ENCODE peak calls at places on chromosomes 16 and 17, in five cellular contexts. One of them, this sample, is unnamed.
A peak's percentile ranks its signal among the peaks of the same experiment; 100 is the strongest.

GRCh38 chr16:70704586-70704985 is 18.7 kb upstream of the MTSS2 start:
- DNase-seq in GM06990: no peak
- DNase-seq in pancreas: no peak
- DNase-seq in psoas muscle: no peak
- DNase-seq in PC-3: no peak
- DNase-seq in this sample: no peak

GRCh38 chr17:2892305-2892971 is 96.2 kb downstream of the RAP1GAP2 start:
- DNase-seq in psoas muscle: no peak
- DNase-seq in GM06990: no peak
- DNase-seq in PC-3: peak; percentile 92
- DNase-seq in pancreas: no peak
- DNase-seq in this sample: peak; percentile 55

GRCh38 chr16:82776466-82777146 is 149.8 kb downstream of the CDH13 start:
- DNase-seq in psoas muscle: no peak
- DNase-seq in PC-3: no peak
- DNase-seq in GM06990: no peak
- DNase-seq in pancreas: no peak
- DNase-seq in this sample: no peak

GRCh38 chr16:71296584-71297133 is 7.5 kb upstream of the CMTR2 start:
- DNase-seq in pancreas: no peak
- DNase-seq in psoas muscle: no peak
- DNase-seq in PC-3: no peak
- DNase-seq in GM06990: no peak
- DNase-seq in this sample: no peak

GRCh38 chr16:76791151-76791550 is 399.8 kb upstream of the MON1B start:
- DNase-seq in psoas muscle: no peak
- DNase-seq in GM06990: no peak
- DNase-seq in PC-3: no peak
- DNase-seq in pancreas: no peak
- DNase-seq in this sample: no peak

GRCh38 chr16:2142942-2143868 is 5.2 kb upstream of the RAB26 start:
- DNase-seq in pancreas: no peak
- DNase-seq in GM06990: no peak
- DNase-seq in psoas muscle: no peak
- DNase-seq in PC-3: no peak
- DNase-seq in this sample: no peak

GRCh38 chr17:48102700-48103378 is 1.6 kb upstream of the CBX1 start:
- DNase-seq in PC-3: peak; percentile 31
- DNase-seq in GM06990: no peak
- DNase-seq in pancreas: no peak
- DNase-seq in psoas muscle: no peak
- DNase-seq in this sample: peak; percentile 60

GRCh38 chr16:57357330-57358151 is 1.0 kb upstream of the CCL22 start:
- DNase-seq in psoas muscle: no peak
- DNase-seq in pancreas: no peak
- DNase-seq in GM06990: peak; percentile 66
- DNase-seq in PC-3: no peak
- DNase-seq in this sample: no peak

GRCh38 chr16:7755347-7755746 is 422.7 kb downstream of the RBFOX1 start:
- DNase-seq in PC-3: no peak
- DNase-seq in GM06990: no peak
- DNase-seq in psoas muscle: no peak
- DNase-seq in pancreas: no peak
- DNase-seq in this sample: no peak

GRCh38 chr16:66904428-66904845 is 14.2 kb downstream of the CDH16 start:
- DNase-seq in PC-3: no peak
- DNase-seq in GM06990: no peak
- DNase-seq in pancreas: no peak
- DNase-seq in psoas muscle: no peak
- DNase-seq in this sample: no peak

GRCh38 chr17:46175891-46176290 is 17.3 kb downstream of the KANSL1 start:
- DNase-seq in GM06990: no peak
- DNase-seq in PC-3: no peak
- DNase-seq in pancreas: no peak
- DNase-seq in psoas muscle: no peak
- DNase-seq in this sample: no peak

GRCh38 chr16:67530013-67530939 is 1.6 kb downstream of the RIPOR1 start:
- DNase-seq in pancreas: peak; percentile 89
- DNase-seq in psoas muscle: peak; percentile 83
- DNase-seq in PC-3: peak; percentile 32
- DNase-seq in GM06990: peak; percentile 57
- DNase-seq in this sample: peak; percentile 56

GRCh38 chr16:85056211-85056748 is 28.7 kb downstream of the KIAA0513 start:
- DNase-seq in pancreas: no peak
- DNase-seq in PC-3: no peak
- DNase-seq in GM06990: no peak
- DNase-seq in psoas muscle: no peak
- DNase-seq in this sample: no peak

GRCh38 chr16:85058909-85059308 is 31.3 kb downstream of the KIAA0513 start:
- DNase-seq in GM06990: no peak
- DNase-seq in PC-3: no peak
- DNase-seq in psoas muscle: no peak
- DNase-seq in pancreas: no peak
- DNase-seq in this sample: no peak

GRCh38 chr16:85057948-85058347 is 30.4 kb downstream of the KIAA0513 start:
- DNase-seq in pancreas: no peak
- DNase-seq in GM06990: no peak
- DNase-seq in PC-3: no peak
- DNase-seq in psoas muscle: no peak
- DNase-seq in this sample: no peak

GRCh38 chr16:85055503-85056210 is 28.1 kb downstream of the KIAA0513 start:
- DNase-seq in pancreas: no peak
- DNase-seq in PC-3: peak; percentile 40
- DNase-seq in psoas muscle: no peak
- DNase-seq in GM06990: peak; percentile 64
- DNase-seq in this sample: no peak

DNA sequence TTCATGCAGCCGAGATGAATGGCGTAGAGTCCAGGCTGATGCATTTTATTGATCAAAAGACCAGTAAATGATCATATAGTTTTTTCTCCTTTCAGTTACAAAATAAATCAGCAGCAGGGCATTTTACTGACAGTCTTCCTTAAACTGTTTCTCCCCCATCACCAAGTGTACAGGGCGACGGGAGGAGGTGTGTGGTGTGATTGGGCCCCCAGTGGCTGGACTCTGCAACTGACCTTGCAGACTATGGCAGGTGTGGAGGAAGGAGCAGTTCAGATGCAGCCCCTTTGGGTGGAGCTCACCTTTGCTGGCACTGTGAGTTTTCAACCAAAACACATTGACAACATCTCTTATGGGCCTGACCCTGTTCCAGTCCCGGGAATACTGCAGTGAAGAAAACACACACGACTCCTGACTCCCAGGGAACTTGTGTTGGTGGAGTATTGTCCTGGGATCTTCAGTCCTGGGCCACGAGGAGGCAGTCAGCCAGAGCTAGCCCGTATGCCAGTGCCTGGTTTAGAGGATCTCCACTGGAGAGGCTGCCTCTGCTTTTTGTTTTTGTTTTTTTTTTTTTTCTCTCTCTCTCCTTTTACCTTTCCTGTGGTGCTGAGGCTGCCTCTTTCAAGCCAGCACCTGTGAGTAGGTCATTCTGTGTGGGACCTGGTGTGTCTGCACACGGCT is 29.8 kb downstream of the KIAA0513 start:
- DNase-seq in GM06990: no peak
- DNase-seq in PC-3: peak; percentile 17
- DNase-seq in pancreas: no peak
- DNase-seq in psoas muscle: no peak
- DNase-seq in this sample: peak; percentile 66
- TF ChIP-seq CTCF in GM06990: peak; percentile 38
- TF ChIP-seq CTCF in PC-3: peak; percentile 52
- TF ChIP-seq CTCF in pancreas: peak; percentile 10
- TF ChIP-seq CTCF in psoas muscle: no peak
- TF ChIP-seq CTCF in this sample: peak; percentile 80

GRCh38 chr17:43854498-43854897 is 7.5 kb downstream of the CD300LG start:
- DNase-seq in pancreas: no peak
- DNase-seq in PC-3: no peak
- DNase-seq in GM06990: no peak
- DNase-seq in psoas muscle: no peak
- DNase-seq in this sample: no peak
- H3K27me3 ChIP-seq in pancreas: no peaks in the 10 kb centered on the region
- H3K27me3 ChIP-seq in PC-3: peaks cover 64% of the 10 kb centered on the region
- H3K27me3 ChIP-seq in GM06990: peaks cover 2% of the 10 kb centered on the region
- H3K27me3 ChIP-seq in psoas muscle: peaks cover 3% of the 10 kb centered on the region
- H3K27me3 ChIP-seq in this sample: peaks cover 2% of the 10 kb centered on the region

GRCh38 chr17:64042700-64043485 is 22.5 kb upstream of the ICAM2 start:
- DNase-seq in pancreas: peak; percentile 65
- DNase-seq in psoas muscle: no peak
- DNase-seq in PC-3: no peak
- DNase-seq in GM06990: no peak
- DNase-seq in this sample: no peak
- TF ChIP-seq CTCF in pancreas: no peak
- TF ChIP-seq CTCF in psoas muscle: no peak
- TF ChIP-seq CTCF in PC-3: no peak
- TF ChIP-seq CTCF in GM06990: no peak
- TF ChIP-seq CTCF in this sample: no peak

GRCh38 chr16:86198201-86199118 is 299.5 kb downstream of the IRF8 start:
- DNase-seq in pancreas: no peak
- DNase-seq in GM06990: no peak
- DNase-seq in PC-3: no peak
- DNase-seq in psoas muscle: no peak
- DNase-seq in this sample: no peak
- H3K27me3 ChIP-seq in pancreas: no peaks in the 10 kb centered on the region
- H3K27me3 ChIP-seq in GM06990: peaks cover 3% of the 10 kb centered on the region
- H3K27me3 ChIP-seq in PC-3: peaks cover 99% of the 10 kb centered on the region
- H3K27me3 ChIP-seq in psoas muscle: peaks cover 18% of the 10 kb centered on the region
- H3K27me3 ChIP-seq in this sample: no peaks in the 10 kb centered on the region